ENCODE peak calls at places on chromosomes 5 and 9, in eight cellular contexts. Z is heart right ventricle, L is HepG2, J is suprapubic skin, O is GM23248, H is mammary epithelial cell, V is GM12865, B is testis. N is an unnamed sample.

GRCh38 chr5:80961376-80962281 is 1.5 kb downstream of the RASGRF2 start:
- DNase-seq in V (no peak), O (no peak), B (no peak), H (no peak), J (no peak), L (peak; percentile 54), Z (no peak), N (no peak)

GRCh38 chr5:60436518-60436917 is 263.4 kb downstream of the DEPDC1B start:
- DNase-seq in O (no peak), J (no peak), L (no peak), H (no peak), B (no peak), V (peak; percentile 48), Z (no peak), N (no peak)

GRCh38 chr9:129338701-129339445 is 160.8 kb upstream of the IER5L start:
- DNase-seq in B (no peak), O (peak; percentile 57), J (no peak), V (no peak), Z (no peak), H (no peak), L (no peak), N (peak; percentile 53)

GRCh38 chr5:63125862-63126261 is 547.2 kb downstream of the LRRC70 start:
- DNase-seq in L (peak; percentile 37), Z (no peak), O (peak; percentile 76), V (peak; percentile 22), B (no peak), J (no peak), H (peak; percentile 41), N (peak; percentile 73)

GRCh38 chr9:121573717-121574485 is 74.3 kb upstream of the GGTA1 start:
- DNase-seq in H (no peak), Z (no peak), L (no peak), V (no peak), O (no peak), B (no peak), J (no peak), N (no peak)

GRCh38 chr9:114386886-114387677 is 700 bp downstream of the AKNA start:
- DNase-seq in J (peak; percentile 85), L (no peak), B (no peak), H (no peak), Z (peak; percentile 34), V (peak; percentile 35), O (peak; percentile 65), N (no peak)

GRCh38 chr5:54311178-54311811 is 922 bp upstream of the ARL15 start:
- DNase-seq in L (no peak), B (no peak), H (peak; percentile 36), V (peak; percentile 22), J (no peak), O (peak; percentile 52), Z (no peak), N (peak; percentile 29)

GRCh38 chr5:116766470-116766947 is 191.9 kb upstream of the SEMA6A start:
- DNase-seq in L (peak; percentile 86), J (peak; percentile 71), B (no peak), Z (peak; percentile 21), V (peak; percentile 73), O (peak; percentile 26), H (peak; percentile 98), N (peak; percentile 94)

GRCh38 chr5:150131978-150132694 is 23.5 kb downstream of the PDGFRB start:
- DNase-seq in B (peak; percentile 51), L (no peak), H (no peak), V (no peak), O (peak; percentile 82), Z (no peak), J (no peak), N (no peak)

GRCh38 chr9:124765439-124765835 is 5.7 kb downstream of the NR6A1 start:
- DNase-seq in V (no peak), J (no peak), O (no peak), H (no peak), Z (no peak), B (no peak), L (no peak), N (no peak)

GRCh38 chr9:124768275-124768674 is 2.8 kb downstream of the NR6A1 start:
- DNase-seq in L (no peak), V (no peak), Z (no peak), B (no peak), J (no peak), O (no peak), H (no peak), N (no peak)

GRCh38 chr9:124767830-124768229 is 3.3 kb downstream of the NR6A1 start:
- DNase-seq in V (no peak), O (no peak), H (no peak), L (no peak), B (no peak), Z (no peak), J (no peak), N (no peak)

GRCh38 chr9:124766326-124766725 is 4.8 kb downstream of the NR6A1 start:
- DNase-seq in B (no peak), O (no peak), L (no peak), H (no peak), Z (no peak), V (no peak), J (no peak), N (no peak)

DNA sequence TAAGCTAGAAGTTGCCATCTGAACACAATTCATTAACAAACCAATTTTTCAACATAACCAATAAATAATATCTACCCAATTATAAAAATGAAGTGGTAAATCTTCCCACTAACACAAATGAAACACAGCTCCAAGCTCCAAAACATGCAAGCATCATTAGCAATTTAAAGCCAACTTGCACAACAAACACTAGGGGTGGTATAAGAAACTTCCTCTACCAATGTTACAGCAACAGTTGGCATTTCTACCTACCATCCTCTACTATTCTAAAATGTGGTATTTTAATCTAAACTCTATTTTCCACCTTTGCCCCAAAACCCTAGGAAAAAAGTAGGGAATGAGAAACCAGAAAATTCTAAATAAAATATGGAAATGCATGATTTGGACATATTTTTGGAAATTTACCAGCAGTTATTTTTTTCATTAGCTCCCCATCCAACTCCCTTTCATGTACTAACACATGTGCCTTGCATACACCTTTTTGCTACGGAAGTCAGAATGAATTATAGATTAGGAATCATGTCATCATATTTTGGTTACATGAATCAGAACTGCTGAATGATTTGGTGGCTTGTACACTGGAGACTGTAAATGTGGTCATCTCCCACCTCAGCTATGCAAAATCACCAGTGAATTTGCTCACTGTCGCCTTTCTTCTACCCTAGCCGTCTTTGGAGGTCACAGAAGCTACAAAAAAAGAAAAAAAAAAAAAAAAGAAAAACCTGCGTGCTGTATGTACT is 4.1 kb downstream of the NR6A1 start:
- DNase-seq in O (no peak), J (no peak), H (no peak), B (no peak), V (peak; percentile 33), L (no peak), Z (no peak), N (no peak)
- H3K4me3 ChIP-seq in O (no peak overlapping the region), J (no peak overlapping the region), H (no peak overlapping the region), B (no peak overlapping the region), V (no peak overlapping the region), L (no peak overlapping the region), Z (no peak overlapping the region), N (no peak overlapping the region)

DNA sequence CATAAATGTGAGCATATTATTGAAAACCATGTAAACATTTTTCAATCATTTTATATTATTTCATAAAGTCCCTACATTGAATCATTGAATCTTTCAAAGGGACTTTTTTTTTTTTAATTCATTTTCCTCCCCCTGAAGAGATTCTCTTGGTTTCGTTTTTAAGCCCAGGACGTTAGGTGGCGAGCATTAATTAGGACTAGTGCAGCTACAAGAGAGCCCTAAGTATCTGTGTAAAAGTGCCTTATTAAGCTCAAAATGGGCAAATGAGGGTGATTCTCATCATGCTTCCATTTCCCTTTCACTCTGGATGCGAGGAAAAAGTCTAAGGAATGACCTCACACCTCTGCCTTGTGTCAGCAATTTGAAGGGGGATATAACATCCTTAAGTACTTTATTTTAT is 517.9 kb upstream of the ITGA1 start:
- DNase-seq in J (no peak), H (no peak), O (no peak), L (no peak), B (no peak), V (no peak), Z (no peak), N (no peak)
- H3K4me3 ChIP-seq in J (no peak overlapping the region), H (peak overlapping the region; percentile 6), O (peak overlapping the region; percentile 58), L (no peak overlapping the region), B (no peak overlapping the region), V (no peak overlapping the region), Z (no peak overlapping the region), N (no peak overlapping the region)

DNA sequence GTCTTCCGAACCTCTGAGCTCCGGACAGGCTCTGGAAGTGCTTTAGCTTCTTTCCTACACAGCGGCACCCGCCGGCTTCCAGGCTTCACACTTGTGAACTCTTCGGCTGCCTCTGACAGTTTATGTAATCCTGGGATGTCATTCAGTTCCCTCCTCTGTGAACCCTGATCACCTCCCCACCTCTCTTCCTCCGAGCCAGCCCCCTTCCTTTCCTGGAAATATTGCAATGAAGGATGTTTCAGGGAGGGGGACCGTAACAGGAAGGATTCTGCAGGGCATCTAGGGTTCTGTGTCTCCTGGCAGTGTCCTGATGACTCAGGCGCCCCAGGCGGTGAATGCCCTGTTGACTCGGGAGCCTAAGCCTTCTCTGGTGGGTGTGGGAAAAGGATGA is at the start of gene CD14:
- DNase-seq in B (peak; percentile 60), H (peak; percentile 61), L (peak; percentile 53), O (peak; percentile 86), J (peak; percentile 82), Z (peak; percentile 59), V (no peak), N (peak; percentile 40)
- H3K4me3 ChIP-seq in B (peak within 1 kb of the TSS; percentile 46), H (peak within 1 kb of the TSS; percentile 44), L (peak within 1 kb of the TSS; percentile 1), O (peak within 1 kb of the TSS; percentile 69), J (peak within 1 kb of the TSS; percentile 53), Z (peak within 1 kb of the TSS; percentile 54), V (peak within 1 kb of the TSS; percentile 48), N (peak within 1 kb of the TSS; percentile 52)

DNA sequence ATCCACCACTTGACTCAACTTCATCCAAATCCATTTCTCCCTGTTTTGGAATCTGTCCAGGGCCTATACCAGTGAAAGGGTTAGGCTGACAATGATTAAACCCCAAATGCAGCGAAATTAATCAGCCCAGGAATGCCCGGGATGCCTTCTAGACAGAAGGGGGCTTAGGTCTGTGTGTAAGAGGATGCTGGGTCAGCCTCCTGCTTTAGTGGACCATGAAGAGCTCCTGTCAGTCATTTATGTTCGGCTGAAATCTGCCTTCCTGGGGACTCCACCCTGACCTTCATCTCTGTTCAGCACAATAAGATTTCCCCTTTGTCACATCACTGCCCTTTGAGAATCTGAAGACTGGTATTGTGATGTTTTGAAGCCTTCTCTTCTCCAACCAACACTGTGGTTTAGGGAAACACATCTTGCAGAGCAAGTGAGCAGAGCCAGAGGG is 234.2 kb downstream of the ARHGAP26 start:
- DNase-seq in L (no peak), O (no peak), J (no peak), Z (no peak), B (no peak), V (peak; percentile 76), H (no peak), N (no peak)
- H3K4me3 ChIP-seq in L (no peak overlapping the region), O (no peak overlapping the region), J (no peak overlapping the region), Z (no peak overlapping the region), B (no peak overlapping the region), V (no peak overlapping the region), H (no peak overlapping the region), N (no peak overlapping the region)

GRCh38 chr9:84261082-84261746 is 79.3 kb downstream of the SLC28A3 start:
- DNase-seq in J (peak; percentile 81), Z (peak; percentile 83), V (peak; percentile 85), H (peak; percentile 55), O (peak; percentile 85), L (peak; percentile 50), B (peak; percentile 93), N (peak; percentile 86)
- H3K4me3 ChIP-seq in J (peak overlapping the region; percentile 23), Z (peak overlapping the region; percentile 25), V (no peak overlapping the region), H (no peak overlapping the region), O (peak overlapping the region; percentile 68), L (no peak overlapping the region), B (no peak overlapping the region), N (peak overlapping the region; percentile 24)

N was measured in fibroblast of pulmonary artery.